ENCODE peak calls at places on chromosome 7, in ten cellular contexts. M is HuH-7.5; V is psoas muscle; W is HCT116; B is EH; Y is upper lobe of right lung; R is NCI-H1092; J is activated naive CD8-positive, alpha-beta T cell treated with anti-CD3 and anti-CD28 coated beads, Interleukin-2, amount 50 U/mL, for 16 hours; Z is Peyer's patch; H is activated naive CD4-positive, alpha-beta T cell. X is an unnamed sample.

GRCh38 chr7:101138149-101138870 is 11.4 kb downstream of the SERPINE1 start:
- DNase-seq in Z (peak; percentile 63), M (peak; percentile 73), V (peak; percentile 84), J (peak; percentile 79), H (peak; percentile 43), Y (peak; percentile 84), B (peak; percentile 98), W (peak; percentile 97), R (no peak), X (peak; percentile 28)

GRCh38 chr7:142440219-142441073 is 182.6 kb upstream of the PRSS58 start:
- DNase-seq in W (peak; percentile 47), R (no peak), H (no peak), J (no peak), V (no peak), Y (no peak), M (no peak), Z (no peak), B (peak; percentile 91), X (no peak)

GRCh38 chr7:155206286-155207020 is 91.2 kb upstream of the INSIG1 start:
- DNase-seq in H (peak; percentile 8), W (no peak), V (peak; percentile 82), R (no peak), Y (peak; percentile 80), J (peak; percentile 55), Z (peak; percentile 71), B (peak; percentile 81), M (no peak), X (no peak)

GRCh38 chr7:77538186-77538907 is 1.3 kb downstream of the PTPN12 start:
- DNase-seq in Z (peak; percentile 59), M (peak; percentile 61), R (peak; percentile 55), B (peak; percentile 96), W (peak; percentile 90), J (no peak), Y (peak; percentile 91), H (no peak), V (peak; percentile 91), X (no peak)

GRCh38 chr7:99392659-99393362 is 15.6 kb downstream of the PDAP1 start:
- DNase-seq in B (peak; percentile 38), Y (peak; percentile 88), Z (peak; percentile 88), W (no peak), M (no peak), R (peak; percentile 84), H (peak; percentile 65), J (no peak), V (peak; percentile 90), X (peak; percentile 80)

GRCh38 chr7:96671854-96672253 is 37.8 kb downstream of the SEM1 start:
- DNase-seq in R (no peak), H (no peak), W (no peak), J (no peak), Y (no peak), V (no peak), Z (no peak), B (no peak), M (no peak), X (no peak)

GRCh38 chr7:37259381-37259821 is 189.3 kb downstream of the ELMO1 start:
- DNase-seq in V (no peak), M (no peak), Z (no peak), R (no peak), H (no peak), W (no peak), Y (no peak), B (no peak), J (no peak), X (no peak)

GRCh38 chr7:95794917-95795515 is 22.7 kb downstream of the DYNC1I1 start:
- DNase-seq in R (no peak), V (no peak), Z (no peak), Y (no peak), H (no peak), B (peak; percentile 26), M (no peak), W (peak; percentile 43), J (no peak), X (no peak)

GRCh38 chr7:1121886-1122831 is 34.2 kb downstream of the GPER1 start:
- DNase-seq in W (no peak), V (peak; percentile 55), R (no peak), B (no peak), M (no peak), H (no peak), J (no peak), Z (no peak), Y (peak; percentile 46), X (no peak)

GRCh38 chr7:113751547-113751946 is 167.3 kb downstream of the PPP1R3A start:
- DNase-seq in B (no peak), H (no peak), W (no peak), R (no peak), J (no peak), Z (no peak), Y (no peak), V (no peak), M (no peak), X (no peak)

GRCh38 chr7:132647311-132647710 is 71.0 kb upstream of the PLXNA4 start:
- DNase-seq in M (no peak), Z (no peak), V (no peak), H (no peak), R (no peak), J (no peak), W (no peak), B (no peak), Y (no peak), X (no peak)

GRCh38 chr7:105906169-105906568 is 29.8 kb upstream of the ATXN7L1 start:
- DNase-seq in Z (no peak), B (no peak), J (no peak), R (no peak), Y (no peak), W (no peak), M (no peak), V (no peak), H (no peak), X (no peak)

GRCh38 chr7:1611708-1612241 is 41.9 kb upstream of the PSMG3 start:
- DNase-seq in H (no peak), M (no peak), V (no peak), Y (no peak), R (no peak), B (peak; percentile 91), Z (no peak), J (no peak), W (peak; percentile 3), X (no peak)

GRCh38 chr7:96320437-96320836 is 1.5 kb downstream of the SLC25A13 start:
- DNase-seq in W (no peak), V (no peak), M (no peak), J (no peak), Z (no peak), H (no peak), R (no peak), B (no peak), Y (no peak), X (no peak)

GRCh38 chr7:26348987-26349809 is 57.5 kb downstream of the SNX10 start:
- DNase-seq in Z (no peak), B (no peak), W (no peak), V (no peak), M (no peak), R (peak; percentile 91), Y (no peak), H (no peak), J (no peak), X (no peak)

GRCh38 chr7:102828291-102828690 is 79.5 kb downstream of the FAM185A start:
- DNase-seq in M (no peak), Z (no peak), B (peak; percentile 15), R (no peak), J (no peak), V (no peak), Y (no peak), W (no peak), H (no peak), X (no peak)

GRCh38 chr7:86708334-86708733 is 64.6 kb downstream of the GRM3 start:
- DNase-seq in Y (no peak), W (no peak), Z (no peak), B (no peak), V (no peak), H (no peak), M (no peak), J (no peak), R (peak; percentile 17), X (no peak)

GRCh38 chr7:74477188-74477587 is 23.5 kb downstream of the GTF2IRD1 start:
- DNase-seq in J (no peak), R (no peak), W (no peak), M (no peak), B (no peak), Y (peak; percentile 75), V (peak; percentile 71), Z (no peak), H (no peak), X (no peak)

GRCh38 chr7:132991615-132992587 is 90.0 kb downstream of the CHCHD3 start:
- DNase-seq in W (no peak), Y (no peak), B (no peak), J (no peak), R (no peak), H (no peak), V (no peak), Z (no peak), M (no peak), X (no peak)

GRCh38 chr7:37315752-37316711 is 132.6 kb downstream of the ELMO1 start:
- DNase-seq in M (no peak), V (peak; percentile 72), R (no peak), H (no peak), Y (no peak), W (no peak), J (no peak), Z (no peak), B (no peak), X (no peak)

GRCh38 chr7:30789334-30789711 is 18.1 kb downstream of the MINDY4 start:
- DNase-seq in M (no peak), Y (no peak), R (no peak), J (no peak), H (no peak), Z (no peak), V (no peak), B (peak; percentile 90), W (no peak), X (no peak)

GRCh38 chr7:154770962-154771361 is 232.0 kb downstream of the PAXIP1 start:
- DNase-seq in R (no peak), M (no peak), W (no peak), V (no peak), Y (no peak), B (no peak), H (no peak), J (no peak), Z (no peak), X (no peak)

GRCh38 chr7:127791790-127792189 is 139.8 kb downstream of the SND1 start:
- DNase-seq in B (peak; percentile 69), W (no peak), V (no peak), Y (no peak), M (no peak), R (no peak), Z (no peak), H (no peak), J (no peak), X (no peak)

GRCh38 chr7:143362126-143362961 is at the start of gene FAM131B:
- DNase-seq in B (peak; percentile 47), M (peak; percentile 64), W (no peak), H (no peak), V (no peak), R (no peak), Z (no peak), Y (no peak), J (no peak), X (peak; percentile 43)

GRCh38 chr7:108239501-108240225 is 109.5 kb upstream of the LAMB4 start:
- DNase-seq in J (no peak), W (no peak), R (peak; percentile 87), M (no peak), V (no peak), H (no peak), B (no peak), Z (no peak), Y (no peak), X (no peak)

GRCh38 chr7:36821617-36822016 is 97.3 kb upstream of the AOAH start:
- DNase-seq in M (no peak), Y (no peak), W (no peak), J (no peak), Z (no peak), H (no peak), R (no peak), B (no peak), V (no peak), X (no peak)

X was measured in T-helper 17 cell.